ENCODE peak calls at places on chromosome 19, in ten cellular contexts. One of them, this sample, is unnamed.

GRCh38 chr19:40553885-40554857 is 22.5 kb upstream of the SHKBP1 start:
- DNase-seq in GM20000: no peak
- DNase-seq in stimulated activated CD4-positive, alpha-beta T cell treated with anti-CD3 and anti-CD28 coated beads, Interleukin-4, amount 100 ng/mL, for 48 hours: no peak
- DNase-seq in IMR-90: no peak
- DNase-seq in lower leg skin: no peak
- DNase-seq in HFFc6: no peak
- DNase-seq in activated gamma-delta T cell treated with Interleukin-2 at 50 U/mL for 16 hours: no peak
- DNase-seq in K562: no peak
- DNase-seq in neural crest cell: no peak
- DNase-seq in left ventricle myocardium inferior: no peak
- DNase-seq in this sample: no peak

GRCh38 chr19:47991191-47991808 is 670 bp downstream of the BSPH1 start:
- DNase-seq in GM20000: no peak
- DNase-seq in stimulated activated CD4-positive, alpha-beta T cell treated with anti-CD3 and anti-CD28 coated beads, Interleukin-4, amount 100 ng/mL, for 48 hours: no peak
- DNase-seq in IMR-90: no peak
- DNase-seq in lower leg skin: no peak
- DNase-seq in HFFc6: no peak
- DNase-seq in activated gamma-delta T cell treated with Interleukin-2 at 50 U/mL for 16 hours: no peak
- DNase-seq in K562: no peak
- DNase-seq in neural crest cell: no peak
- DNase-seq in left ventricle myocardium inferior: no peak
- DNase-seq in this sample: no peak

GRCh38 chr19:19399733-19400438 is 5.6 kb upstream of the GATAD2A start:
- DNase-seq in GM20000: no peak
- DNase-seq in stimulated activated CD4-positive, alpha-beta T cell treated with anti-CD3 and anti-CD28 coated beads, Interleukin-4, amount 100 ng/mL, for 48 hours: no peak
- DNase-seq in IMR-90: peak
- DNase-seq in lower leg skin: no peak
- DNase-seq in HFFc6: no peak
- DNase-seq in activated gamma-delta T cell treated with Interleukin-2 at 50 U/mL for 16 hours: no peak
- DNase-seq in K562: no peak
- DNase-seq in neural crest cell: no peak
- DNase-seq in left ventricle myocardium inferior: no peak
- DNase-seq in this sample: no peak

GRCh38 chr19:19619849-19620210 is 1.3 kb upstream of the PBX4 start:
- DNase-seq in GM20000: no peak
- DNase-seq in stimulated activated CD4-positive, alpha-beta T cell treated with anti-CD3 and anti-CD28 coated beads, Interleukin-4, amount 100 ng/mL, for 48 hours: no peak
- DNase-seq in IMR-90: no peak
- DNase-seq in lower leg skin: no peak
- DNase-seq in HFFc6: no peak
- DNase-seq in activated gamma-delta T cell treated with Interleukin-2 at 50 U/mL for 16 hours: no peak
- DNase-seq in K562: no peak
- DNase-seq in neural crest cell: no peak
- DNase-seq in left ventricle myocardium inferior: no peak
- DNase-seq in this sample: no peak

GRCh38 chr19:5695649-5696195 is 5.6 kb downstream of the RPL36 start:
- DNase-seq in GM20000: no peak
- DNase-seq in stimulated activated CD4-positive, alpha-beta T cell treated with anti-CD3 and anti-CD28 coated beads, Interleukin-4, amount 100 ng/mL, for 48 hours: no peak
- DNase-seq in IMR-90: no peak
- DNase-seq in lower leg skin: no peak
- DNase-seq in HFFc6: no peak
- DNase-seq in activated gamma-delta T cell treated with Interleukin-2 at 50 U/mL for 16 hours: no peak
- DNase-seq in K562: no peak
- DNase-seq in neural crest cell: no peak
- DNase-seq in left ventricle myocardium inferior: no peak
- DNase-seq in this sample: no peak

GRCh38 chr19:52189745-52190678 is at the start of gene PPP2R1A:
- DNase-seq in GM20000: peak
- DNase-seq in stimulated activated CD4-positive, alpha-beta T cell treated with anti-CD3 and anti-CD28 coated beads, Interleukin-4, amount 100 ng/mL, for 48 hours: peak
- DNase-seq in IMR-90: peak
- DNase-seq in lower leg skin: peak
- DNase-seq in HFFc6: peak
- DNase-seq in activated gamma-delta T cell treated with Interleukin-2 at 50 U/mL for 16 hours: peak
- DNase-seq in K562: peak
- DNase-seq in neural crest cell: peak
- DNase-seq in left ventricle myocardium inferior: peak
- DNase-seq in this sample: peak

GRCh38 chr19:4909172-4909896 is at the start of gene UHRF1:
- DNase-seq in GM20000: peak
- DNase-seq in stimulated activated CD4-positive, alpha-beta T cell treated with anti-CD3 and anti-CD28 coated beads, Interleukin-4, amount 100 ng/mL, for 48 hours: peak
- DNase-seq in IMR-90: no peak
- DNase-seq in lower leg skin: no peak
- DNase-seq in HFFc6: peak
- DNase-seq in activated gamma-delta T cell treated with Interleukin-2 at 50 U/mL for 16 hours: no peak
- DNase-seq in K562: peak
- DNase-seq in neural crest cell: peak
- DNase-seq in left ventricle myocardium inferior: no peak
- DNase-seq in this sample: no peak

GRCh38 chr19:35539850-35540249 is 5.6 kb upstream of the TMEM147 start:
- DNase-seq in GM20000: no peak
- DNase-seq in stimulated activated CD4-positive, alpha-beta T cell treated with anti-CD3 and anti-CD28 coated beads, Interleukin-4, amount 100 ng/mL, for 48 hours: no peak
- DNase-seq in IMR-90: no peak
- DNase-seq in lower leg skin: no peak
- DNase-seq in HFFc6: no peak
- DNase-seq in activated gamma-delta T cell treated with Interleukin-2 at 50 U/mL for 16 hours: no peak
- DNase-seq in K562: no peak
- DNase-seq in neural crest cell: no peak
- DNase-seq in left ventricle myocardium inferior: no peak
- DNase-seq in this sample: no peak

GRCh38 chr19:10952809-10953208 is 8.0 kb upstream of the SMARCA4 start:
- DNase-seq in GM20000: no peak
- DNase-seq in stimulated activated CD4-positive, alpha-beta T cell treated with anti-CD3 and anti-CD28 coated beads, Interleukin-4, amount 100 ng/mL, for 48 hours: no peak
- DNase-seq in IMR-90: no peak
- DNase-seq in lower leg skin: peak
- DNase-seq in HFFc6: no peak
- DNase-seq in activated gamma-delta T cell treated with Interleukin-2 at 50 U/mL for 16 hours: no peak
- DNase-seq in K562: no peak
- DNase-seq in neural crest cell: no peak
- DNase-seq in left ventricle myocardium inferior: no peak
- DNase-seq in this sample: no peak

GRCh38 chr19:33161201-33161600 is 29.3 kb downstream of the WDR88 start:
- DNase-seq in GM20000: no peak
- DNase-seq in stimulated activated CD4-positive, alpha-beta T cell treated with anti-CD3 and anti-CD28 coated beads, Interleukin-4, amount 100 ng/mL, for 48 hours: no peak
- DNase-seq in IMR-90: no peak
- DNase-seq in lower leg skin: no peak
- DNase-seq in HFFc6: no peak
- DNase-seq in activated gamma-delta T cell treated with Interleukin-2 at 50 U/mL for 16 hours: no peak
- DNase-seq in K562: no peak
- DNase-seq in neural crest cell: no peak
- DNase-seq in left ventricle myocardium inferior: no peak
- DNase-seq in this sample: no peak

GRCh38 chr19:1125601-1126533 is 22.1 kb downstream of the GPX4 start:
- DNase-seq in GM20000: no peak
- DNase-seq in stimulated activated CD4-positive, alpha-beta T cell treated with anti-CD3 and anti-CD28 coated beads, Interleukin-4, amount 100 ng/mL, for 48 hours: no peak
- DNase-seq in IMR-90: peak
- DNase-seq in lower leg skin: no peak
- DNase-seq in HFFc6: no peak
- DNase-seq in activated gamma-delta T cell treated with Interleukin-2 at 50 U/mL for 16 hours: no peak
- DNase-seq in K562: no peak
- DNase-seq in neural crest cell: no peak
- DNase-seq in left ventricle myocardium inferior: no peak
- DNase-seq in this sample: no peak

GRCh38 chr19:16197188-16197621 is 506 bp upstream of the AP1M1 start:
- DNase-seq in GM20000: no peak
- DNase-seq in stimulated activated CD4-positive, alpha-beta T cell treated with anti-CD3 and anti-CD28 coated beads, Interleukin-4, amount 100 ng/mL, for 48 hours: no peak
- DNase-seq in IMR-90: peak
- DNase-seq in lower leg skin: no peak
- DNase-seq in HFFc6: peak
- DNase-seq in activated gamma-delta T cell treated with Interleukin-2 at 50 U/mL for 16 hours: no peak
- DNase-seq in K562: no peak
- DNase-seq in neural crest cell: no peak
- DNase-seq in left ventricle myocardium inferior: no peak
- DNase-seq in this sample: no peak

GRCh38 chr19:44754743-44755066 is 6.2 kb downstream of the BCL3 start:
- DNase-seq in GM20000: no peak
- DNase-seq in stimulated activated CD4-positive, alpha-beta T cell treated with anti-CD3 and anti-CD28 coated beads, Interleukin-4, amount 100 ng/mL, for 48 hours: no peak
- DNase-seq in IMR-90: no peak
- DNase-seq in lower leg skin: no peak
- DNase-seq in HFFc6: no peak
- DNase-seq in activated gamma-delta T cell treated with Interleukin-2 at 50 U/mL for 16 hours: no peak
- DNase-seq in K562: no peak
- DNase-seq in neural crest cell: no peak
- DNase-seq in left ventricle myocardium inferior: no peak
- DNase-seq in this sample: no peak

GRCh38 chr19:13847033-13847899 is 29.7 kb upstream of the NANOS3 start:
- DNase-seq in GM20000: peak
- DNase-seq in stimulated activated CD4-positive, alpha-beta T cell treated with anti-CD3 and anti-CD28 coated beads, Interleukin-4, amount 100 ng/mL, for 48 hours: peak
- DNase-seq in IMR-90: peak
- DNase-seq in lower leg skin: peak
- DNase-seq in HFFc6: peak
- DNase-seq in activated gamma-delta T cell treated with Interleukin-2 at 50 U/mL for 16 hours: peak
- DNase-seq in K562: peak
- DNase-seq in neural crest cell: peak
- DNase-seq in left ventricle myocardium inferior: peak
- DNase-seq in this sample: no peak

GRCh38 chr19:14004619-14005380 is 1.3 kb downstream of the RFX1 start:
- DNase-seq in GM20000: peak
- DNase-seq in stimulated activated CD4-positive, alpha-beta T cell treated with anti-CD3 and anti-CD28 coated beads, Interleukin-4, amount 100 ng/mL, for 48 hours: no peak
- DNase-seq in IMR-90: no peak
- DNase-seq in lower leg skin: peak
- DNase-seq in HFFc6: no peak
- DNase-seq in activated gamma-delta T cell treated with Interleukin-2 at 50 U/mL for 16 hours: no peak
- DNase-seq in K562: peak
- DNase-seq in neural crest cell: no peak
- DNase-seq in left ventricle myocardium inferior: peak
- DNase-seq in this sample: no peak

GRCh38 chr19:49579193-49579592 is 1.2 kb downstream of the NOSIP start:
- DNase-seq in GM20000: no peak
- DNase-seq in stimulated activated CD4-positive, alpha-beta T cell treated with anti-CD3 and anti-CD28 coated beads, Interleukin-4, amount 100 ng/mL, for 48 hours: no peak
- DNase-seq in IMR-90: no peak
- DNase-seq in lower leg skin: no peak
- DNase-seq in HFFc6: no peak
- DNase-seq in activated gamma-delta T cell treated with Interleukin-2 at 50 U/mL for 16 hours: no peak
- DNase-seq in K562: no peak
- DNase-seq in neural crest cell: no peak
- DNase-seq in left ventricle myocardium inferior: no peak
- DNase-seq in this sample: no peak

GRCh38 chr19:33905937-33906577 is 109.4 kb downstream of the KCTD15 start:
- DNase-seq in GM20000: peak
- DNase-seq in stimulated activated CD4-positive, alpha-beta T cell treated with anti-CD3 and anti-CD28 coated beads, Interleukin-4, amount 100 ng/mL, for 48 hours: no peak
- DNase-seq in IMR-90: no peak
- DNase-seq in lower leg skin: peak
- DNase-seq in HFFc6: no peak
- DNase-seq in activated gamma-delta T cell treated with Interleukin-2 at 50 U/mL for 16 hours: no peak
- DNase-seq in K562: peak
- DNase-seq in neural crest cell: peak
- DNase-seq in left ventricle myocardium inferior: peak
- DNase-seq in this sample: no peak

GRCh38 chr19:40594657-40595077 is 6.5 kb upstream of the LTBP4 start:
- DNase-seq in GM20000: no peak
- DNase-seq in stimulated activated CD4-positive, alpha-beta T cell treated with anti-CD3 and anti-CD28 coated beads, Interleukin-4, amount 100 ng/mL, for 48 hours: no peak
- DNase-seq in IMR-90: peak
- DNase-seq in lower leg skin: no peak
- DNase-seq in HFFc6: peak
- DNase-seq in activated gamma-delta T cell treated with Interleukin-2 at 50 U/mL for 16 hours: no peak
- DNase-seq in K562: peak
- DNase-seq in neural crest cell: no peak
- DNase-seq in left ventricle myocardium inferior: no peak
- DNase-seq in this sample: no peak

This sample was measured in NCI-H1048.